ENCODE peak calls at places on chromosomes 3 and 15, in ten cellular contexts. D, L, U, Q, C, I, A, S, J and P are unnamed samples.

GRCh38 chr15:34366271-34367043 is 539 bp downstream of the LPCAT4 start:
- DNase-seq in D (peak), L (peak), U (peak), Q (peak), C (peak), I (peak), A (peak), S (peak), J (peak), P (peak)

GRCh38 chr3:147343926-147344325 is 62.4 kb downstream of the ZIC4 start:
- DNase-seq in D (no peak), L (no peak), U (no peak), Q (no peak), C (no peak), I (no peak), A (no peak), S (no peak), J (no peak), P (no peak)

GRCh38 chr15:89034305-89034704 is 54.0 kb upstream of the ABHD2 start:
- DNase-seq in D (no peak), L (no peak), U (no peak), Q (no peak), C (no peak), I (no peak), A (no peak), S (peak), J (no peak), P (no peak)

GRCh38 chr3:169659096-169659521 is 4.4 kb downstream of the MECOM start:
- DNase-seq in D (no peak), L (peak), U (no peak), Q (peak), C (no peak), I (no peak), A (no peak), S (no peak), J (no peak), P (no peak)

GRCh38 chr3:43932921-43933320 is 242.2 kb downstream of the ABHD5 start:
- DNase-seq in D (no peak), L (no peak), U (no peak), Q (no peak), C (no peak), I (no peak), A (no peak), S (no peak), J (peak), P (no peak)

GRCh38 chr3:56254835-56255234 is 213.4 kb downstream of the ERC2 start:
- DNase-seq in D (no peak), L (no peak), U (no peak), Q (no peak), C (no peak), I (no peak), A (no peak), S (no peak), J (no peak), P (no peak)

GRCh38 chr3:124456506-124456905 is 273.7 kb upstream of the UMPS start:
- DNase-seq in D (no peak), L (peak), U (no peak), Q (no peak), C (no peak), I (no peak), A (no peak), S (no peak), J (no peak), P (no peak)

GRCh38 chr3:66555214-66555844 is 54.5 kb upstream of the LRIG1 start:
- DNase-seq in D (no peak), L (no peak), U (no peak), Q (no peak), C (no peak), I (peak), A (no peak), S (no peak), J (no peak), P (no peak)

GRCh38 chr3:39156421-39156820 is 3.0 kb upstream of the CSRNP1 start:
- DNase-seq in D (no peak), L (no peak), U (no peak), Q (no peak), C (no peak), I (no peak), A (no peak), S (no peak), J (no peak), P (peak)

GRCh38 chr3:127454051-127454450 is 136.5 kb downstream of the TPRA1 start:
- DNase-seq in D (no peak), L (no peak), U (peak), Q (no peak), C (no peak), I (peak), A (no peak), S (no peak), J (no peak), P (no peak)

GRCh38 chr3:43353923-43354670 is 67.8 kb downstream of the SNRK start:
- DNase-seq in D (no peak), L (no peak), U (no peak), Q (no peak), C (no peak), I (no peak), A (no peak), S (no peak), J (peak), P (no peak)

GRCh38 chr3:134369231-134369741 is 5.0 kb downstream of the AMOTL2 start:
- DNase-seq in D (no peak), L (no peak), U (no peak), Q (no peak), C (no peak), I (peak), A (no peak), S (no peak), J (no peak), P (no peak)

GRCh38 chr15:40845511-40846284 is 1.9 kb downstream of the SPINT1 start:
- DNase-seq in D (no peak), L (no peak), U (no peak), Q (peak), C (no peak), I (no peak), A (no peak), S (peak), J (no peak), P (peak)

GRCh38 chr3:65028024-65028423 is 340.2 kb upstream of the ADAMTS9 start:
- DNase-seq in D (no peak), L (no peak), U (no peak), Q (no peak), C (no peak), I (no peak), A (no peak), S (no peak), J (no peak), P (no peak)

GRCh38 chr3:65027335-65027734 is 339.5 kb upstream of the ADAMTS9 start:
- DNase-seq in D (no peak), L (no peak), U (no peak), Q (no peak), C (no peak), I (no peak), A (no peak), S (no peak), J (no peak), P (no peak)

GRCh38 chr3:65026151-65026550 is 338.4 kb upstream of the ADAMTS9 start:
- DNase-seq in D (no peak), L (no peak), U (no peak), Q (no peak), C (no peak), I (no peak), A (no peak), S (no peak), J (no peak), P (no peak)

GRCh38 chr3:65020780-65021179 is 333.0 kb upstream of the ADAMTS9 start:
- DNase-seq in D (no peak), L (no peak), U (no peak), Q (no peak), C (no peak), I (no peak), A (no peak), S (no peak), J (no peak), P (no peak)

GRCh38 chr3:65024148-65024547 is 336.3 kb upstream of the ADAMTS9 start:
- DNase-seq in D (no peak), L (no peak), U (no peak), Q (no peak), C (no peak), I (no peak), A (no peak), S (no peak), J (no peak), P (no peak)
- TF ChIP-seq CTCF in D (no peak), L (no peak), U (no peak), Q (no peak), C (no peak), I (no peak), A (no peak), S (no peak), J (no peak), P (no peak)

GRCh38 chr3:12553921-12554391 is 2.9 kb upstream of the MKRN2 start:
- DNase-seq in D (peak), L (no peak), U (no peak), Q (no peak), C (no peak), I (no peak), A (peak), S (no peak), J (no peak), P (no peak)
- H3K4me3 ChIP-seq in D (peak), L (peak), U (peak), Q (no peak), C (no peak), I (peak), A (peak), S (peak), J (peak), P (no peak)

GRCh38 chr3:69985266-69985665 is 14.3 kb upstream of the SAMMSON start:
- DNase-seq in D (no peak), L (no peak), U (no peak), Q (no peak), C (no peak), I (no peak), A (no peak), S (no peak), J (no peak), P (no peak)

GRCh38 chr3:69987833-69988232 is 11.7 kb upstream of the SAMMSON start:
- DNase-seq in D (no peak), L (no peak), U (no peak), Q (no peak), C (no peak), I (no peak), A (no peak), S (no peak), J (no peak), P (no peak)

GRCh38 chr3:69983546-69984265 is 15.8 kb upstream of the SAMMSON start:
- DNase-seq in D (no peak), L (no peak), U (no peak), Q (no peak), C (no peak), I (no peak), A (no peak), S (no peak), J (no peak), P (no peak)

GRCh38 chr3:69986419-69986818 is 13.1 kb upstream of the SAMMSON start:
- DNase-seq in D (no peak), L (no peak), U (no peak), Q (no peak), C (no peak), I (no peak), A (no peak), S (no peak), J (no peak), P (no peak)
- TF ChIP-seq POLR2A in D (no peak), L (no peak), U (no peak), Q (no peak), C (no peak), I (no peak), A (no peak), S (no peak), J (no peak), P (no peak)

DNA sequence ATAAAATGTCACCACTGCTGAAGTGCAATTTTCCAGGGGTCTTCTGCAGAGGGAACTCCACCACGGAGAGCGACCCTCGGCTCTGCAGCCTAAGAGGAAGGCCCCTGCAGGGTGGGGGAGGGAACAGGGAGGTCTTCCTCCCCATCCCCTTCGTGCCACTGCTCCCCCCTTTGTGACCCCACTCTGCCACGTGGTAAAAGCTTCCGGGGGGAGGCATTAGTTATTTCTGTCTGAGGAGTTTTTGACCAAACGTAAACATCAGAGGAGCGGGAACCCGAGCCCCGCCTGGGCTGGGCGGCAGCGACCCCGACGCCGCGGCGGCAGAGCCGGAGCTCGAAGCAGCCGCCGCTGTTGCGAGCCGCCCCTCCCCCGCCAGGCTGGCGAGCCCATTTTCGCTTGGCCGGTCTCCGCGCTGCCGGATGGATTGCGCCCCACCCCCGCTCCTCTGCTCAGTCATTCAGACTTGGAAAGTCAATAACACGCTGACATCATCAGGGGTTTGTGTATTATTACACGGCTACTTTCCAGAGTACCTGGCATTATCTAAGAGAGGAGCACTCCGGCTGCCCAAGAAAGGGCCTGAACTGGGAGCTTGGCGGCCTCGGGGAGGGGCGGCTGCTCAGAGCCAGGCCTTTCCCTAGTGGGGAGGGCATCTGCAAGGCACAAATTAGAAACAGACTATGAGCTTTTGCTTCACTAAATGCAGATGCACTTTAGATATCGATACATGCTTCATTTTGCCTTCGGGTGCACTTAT is 162.5 kb upstream of the TBL1XR1 start:
- DNase-seq in D (peak), L (peak), U (peak), Q (peak), C (peak), I (peak), A (peak), S (peak), J (peak), P (peak)
- TF ChIP-seq CTCF in D (no peak), L (no peak), U (no peak), Q (peak), C (peak), I (no peak), A (no peak), S (peak), J (peak), P (peak)

GRCh38 chr3:33006081-33006480 is 54.6 kb downstream of the CCR4 start:
- DNase-seq in D (no peak), L (no peak), U (no peak), Q (no peak), C (no peak), I (no peak), A (no peak), S (no peak), J (no peak), P (no peak)

GRCh38 chr3:33007776-33008175 is 56.3 kb downstream of the CCR4 start:
- DNase-seq in D (no peak), L (no peak), U (no peak), Q (no peak), C (no peak), I (no peak), A (no peak), S (no peak), J (no peak), P (no peak)

GRCh38 chr3:33004961-33005360 is 53.5 kb downstream of the CCR4 start:
- DNase-seq in D (no peak), L (no peak), U (no peak), Q (no peak), C (no peak), I (no peak), A (no peak), S (no peak), J (no peak), P (no peak)

GRCh38 chr3:33006571-33007286 is 55.3 kb downstream of the CCR4 start:
- DNase-seq in D (no peak), L (no peak), U (no peak), Q (no peak), C (no peak), I (no peak), A (no peak), S (no peak), J (no peak), P (no peak)

GRCh38 chr3:33008282-33008681 is 56.8 kb downstream of the CCR4 start:
- DNase-seq in D (no peak), L (no peak), U (no peak), Q (no peak), C (no peak), I (no peak), A (no peak), S (no peak), J (no peak), P (no peak)
- H3K4me3 ChIP-seq in D (no peak), L (no peak), U (no peak), Q (no peak), C (no peak), I (no peak), A (no peak), S (no peak), J (no peak), P (no peak)